ENCODE peak calls at places on chromosomes 2 and 18, in five cellular contexts. C is stimulated activated CD4-positive, alpha-beta T cell treated with anti-CD3 and anti-CD28 coated beads, Interleukin-12 subunit alpha, Interleukin-12 subunit beta, amount 100 ng/mL, for 24 hours; M is naive thymus-derived CD8-positive, alpha-beta T cell; Z is mesothelial cell of epicardium; S is Calu3. I is an unnamed sample.

GRCh38 chr2:96329416-96329815 is 4.3 kb downstream of the ITPRIPL1 start:
- DNase-seq in C (no peak), M (no peak), Z (no peak), S (no peak), I (no peak)

GRCh38 chr2:159982270-159982669 is 80.1 kb downstream of the PLA2R1 start:
- DNase-seq in C (no peak), M (no peak), Z (no peak), S (no peak), I (no peak)

GRCh38 chr2:97011977-97012569 is 25.7 kb upstream of the FAM178B start:
- DNase-seq in C (no peak), M (no peak), Z (no peak), S (peak; percentile 14), I (peak; percentile 16)

GRCh38 chr2:236403125-236403524 is 138.9 kb upstream of the ASB18 start:
- DNase-seq in C (no peak), M (no peak), Z (no peak), S (no peak), I (no peak)

GRCh38 chr2:85807756-85808155 is 54.0 kb downstream of the ATOH8 start:
- DNase-seq in C (no peak), M (no peak), Z (peak; percentile 20), S (no peak), I (no peak)

GRCh38 chr2:161134547-161135518 is 25.4 kb upstream of the TANK start:
- DNase-seq in C (no peak), M (no peak), Z (peak; percentile 48), S (peak; percentile 36), I (peak; percentile 54)

GRCh38 chr2:19933351-19933981 is 31.7 kb upstream of the TTC32 start:
- DNase-seq in C (no peak), M (no peak), Z (no peak), S (peak; percentile 32), I (no peak)

GRCh38 chr2:104033399-104033798 is 820.5 kb upstream of the POU3F3 start:
- DNase-seq in C (no peak), M (no peak), Z (no peak), S (no peak), I (no peak)

GRCh38 chr18:47100214-47100831 is 50.0 kb downstream of the HDHD2 start:
- DNase-seq in C (peak; percentile 52), M (peak; percentile 73), Z (peak; percentile 62), S (peak; percentile 67), I (peak; percentile 64)

GRCh38 chr2:184041077-184041476 is 557.3 kb upstream of the ZNF804A start:
- DNase-seq in C (no peak), M (no peak), Z (no peak), S (no peak), I (no peak)

GRCh38 chr2:39114771-39115170 is 6.1 kb downstream of the SOS1 start:
- DNase-seq in C (no peak), M (no peak), Z (no peak), S (no peak), I (no peak)

GRCh38 chr18:22683196-22683676 is 249.9 kb upstream of the RBBP8 start:
- DNase-seq in C (no peak), M (no peak), Z (peak; percentile 94), S (peak; percentile 90), I (peak; percentile 80)

GRCh38 chr2:156083707-156084494 is 248.6 kb downstream of the NR4A2 start:
- DNase-seq in C (no peak), M (no peak), Z (no peak), S (peak; percentile 4), I (no peak)

GRCh38 chr18:23690505-23691068 is 1.3 kb downstream of the LAMA3 start:
- DNase-seq in C (no peak), M (no peak), Z (no peak), S (peak; percentile 8), I (no peak)

GRCh38 chr2:105597831-105598293 is 146.8 kb upstream of the NCK2 start:
- DNase-seq in C (no peak), M (no peak), Z (no peak), S (no peak), I (no peak)